ENCODE peak calls at places on chromosomes 1 and 21, in nine cellular contexts. One of them, this sample, is unnamed.

GRCh38 chr1:175045519-175045918 is 22.1 kb upstream of the TNN start:
- DNase-seq in IMR-90: no peak
- DNase-seq in fibroblast of mammary gland: no peak
- DNase-seq in colonic mucosa: no peak
- DNase-seq in heart right ventricle: no peak
- DNase-seq in stomach: no peak
- DNase-seq in HFF-Myc: no peak
- DNase-seq in K562: no peak
- DNase-seq in BJ: no peak
- DNase-seq in this sample: no peak

GRCh38 chr1:59738152-59738551 is 76.6 kb upstream of the HOOK1 start:
- DNase-seq in K562: no peak
- DNase-seq in colonic mucosa: no peak
- DNase-seq in fibroblast of mammary gland: peak; percentile 94
- DNase-seq in HFF-Myc: peak; percentile 86
- DNase-seq in BJ: no peak
- DNase-seq in IMR-90: peak; percentile 93
- DNase-seq in stomach: no peak
- DNase-seq in heart right ventricle: no peak
- DNase-seq in this sample: peak; percentile 77

GRCh38 chr1:185520188-185520935 is 203.3 kb upstream of the IVNS1ABP start:
- DNase-seq in colonic mucosa: no peak
- DNase-seq in HFF-Myc: no peak
- DNase-seq in stomach: no peak
- DNase-seq in K562: no peak
- DNase-seq in BJ: no peak
- DNase-seq in heart right ventricle: no peak
- DNase-seq in fibroblast of mammary gland: peak; percentile 48
- DNase-seq in IMR-90: no peak
- DNase-seq in this sample: no peak

GRCh38 chr1:195462152-195462551 is 1146.1 kb downstream of the KCNT2 start:
- DNase-seq in BJ: no peak
- DNase-seq in stomach: no peak
- DNase-seq in colonic mucosa: no peak
- DNase-seq in IMR-90: no peak
- DNase-seq in K562: no peak
- DNase-seq in fibroblast of mammary gland: no peak
- DNase-seq in HFF-Myc: no peak
- DNase-seq in heart right ventricle: no peak
- DNase-seq in this sample: no peak

GRCh38 chr1:98277111-98277510 is 356.3 kb upstream of the DPYD start:
- DNase-seq in heart right ventricle: no peak
- DNase-seq in fibroblast of mammary gland: peak; percentile 67
- DNase-seq in BJ: peak; percentile 4
- DNase-seq in K562: no peak
- DNase-seq in HFF-Myc: peak; percentile 33
- DNase-seq in colonic mucosa: no peak
- DNase-seq in stomach: no peak
- DNase-seq in IMR-90: peak; percentile 76
- DNase-seq in this sample: peak; percentile 63

GRCh38 chr1:199685369-199685768 is 342.1 kb upstream of the NR5A2 start:
- DNase-seq in HFF-Myc: peak; percentile 17
- DNase-seq in IMR-90: peak; percentile 75
- DNase-seq in K562: no peak
- DNase-seq in BJ: peak; percentile 16
- DNase-seq in colonic mucosa: no peak
- DNase-seq in heart right ventricle: no peak
- DNase-seq in stomach: no peak
- DNase-seq in fibroblast of mammary gland: peak; percentile 71
- DNase-seq in this sample: peak; percentile 65

GRCh38 chr1:247281001-247281574 is 25.2 kb downstream of the VN1R5 start:
- DNase-seq in heart right ventricle: no peak
- DNase-seq in HFF-Myc: no peak
- DNase-seq in K562: no peak
- DNase-seq in BJ: no peak
- DNase-seq in IMR-90: peak; percentile 21
- DNase-seq in fibroblast of mammary gland: no peak
- DNase-seq in stomach: no peak
- DNase-seq in colonic mucosa: peak; percentile 5
- DNase-seq in this sample: no peak

GRCh38 chr1:4594286-4594991 is 60.0 kb upstream of the AJAP1 start:
- DNase-seq in stomach: no peak
- DNase-seq in BJ: no peak
- DNase-seq in colonic mucosa: no peak
- DNase-seq in HFF-Myc: no peak
- DNase-seq in IMR-90: no peak
- DNase-seq in fibroblast of mammary gland: no peak
- DNase-seq in K562: no peak
- DNase-seq in heart right ventricle: no peak
- DNase-seq in this sample: no peak

GRCh38 chr1:58331156-58331555 is 215.4 kb downstream of the OMA1 start:
- DNase-seq in HFF-Myc: no peak
- DNase-seq in IMR-90: no peak
- DNase-seq in colonic mucosa: no peak
- DNase-seq in K562: no peak
- DNase-seq in stomach: no peak
- DNase-seq in heart right ventricle: no peak
- DNase-seq in fibroblast of mammary gland: peak; percentile 35
- DNase-seq in BJ: peak; percentile 65
- DNase-seq in this sample: peak; percentile 12

GRCh38 chr1:202941372-202941771 is 14.3 kb upstream of the KLHL12 start:
- DNase-seq in HFF-Myc: no peak
- DNase-seq in K562: no peak
- DNase-seq in colonic mucosa: no peak
- DNase-seq in IMR-90: no peak
- DNase-seq in BJ: no peak
- DNase-seq in heart right ventricle: no peak
- DNase-seq in fibroblast of mammary gland: no peak
- DNase-seq in stomach: no peak
- DNase-seq in this sample: no peak

GRCh38 chr1:117836069-117836468 is 93.4 kb downstream of the GDAP2 start:
- DNase-seq in HFF-Myc: no peak
- DNase-seq in fibroblast of mammary gland: no peak
- DNase-seq in heart right ventricle: no peak
- DNase-seq in IMR-90: peak; percentile 43
- DNase-seq in K562: no peak
- DNase-seq in BJ: no peak
- DNase-seq in colonic mucosa: no peak
- DNase-seq in stomach: no peak
- DNase-seq in this sample: no peak

GRCh38 chr1:176987016-176987415 is 177.5 kb downstream of the ASTN1 start:
- DNase-seq in IMR-90: peak; percentile 1
- DNase-seq in colonic mucosa: no peak
- DNase-seq in heart right ventricle: no peak
- DNase-seq in stomach: no peak
- DNase-seq in fibroblast of mammary gland: peak; percentile 59
- DNase-seq in K562: no peak
- DNase-seq in HFF-Myc: no peak
- DNase-seq in BJ: no peak
- DNase-seq in this sample: peak; percentile 2

GRCh38 chr1:52631759-52632331 is 1.1 kb upstream of the SHISAL2A start:
- DNase-seq in colonic mucosa: no peak
- DNase-seq in fibroblast of mammary gland: no peak
- DNase-seq in stomach: no peak
- DNase-seq in HFF-Myc: no peak
- DNase-seq in K562: no peak
- DNase-seq in IMR-90: no peak
- DNase-seq in heart right ventricle: no peak
- DNase-seq in BJ: no peak
- DNase-seq in this sample: no peak

GRCh38 chr1:193558491-193559028 is 372.1 kb upstream of the B3GALT2 start:
- DNase-seq in heart right ventricle: no peak
- DNase-seq in fibroblast of mammary gland: peak; percentile 58
- DNase-seq in BJ: peak; percentile 33
- DNase-seq in IMR-90: peak; percentile 91
- DNase-seq in colonic mucosa: peak; percentile 34
- DNase-seq in K562: no peak
- DNase-seq in stomach: no peak
- DNase-seq in HFF-Myc: peak; percentile 75
- DNase-seq in this sample: peak; percentile 33

GRCh38 chr1:241870290-241870689 is 22.3 kb downstream of the EXO1 start:
- DNase-seq in heart right ventricle: no peak
- DNase-seq in IMR-90: no peak
- DNase-seq in fibroblast of mammary gland: no peak
- DNase-seq in colonic mucosa: no peak
- DNase-seq in BJ: no peak
- DNase-seq in HFF-Myc: no peak
- DNase-seq in stomach: no peak
- DNase-seq in K562: no peak
- DNase-seq in this sample: no peak

GRCh38 chr1:214219916-214220315 is 61.0 kb upstream of the SMYD2 start:
- DNase-seq in BJ: no peak
- DNase-seq in HFF-Myc: no peak
- DNase-seq in K562: no peak
- DNase-seq in colonic mucosa: no peak
- DNase-seq in fibroblast of mammary gland: no peak
- DNase-seq in IMR-90: peak; percentile 6
- DNase-seq in stomach: no peak
- DNase-seq in heart right ventricle: no peak
- DNase-seq in this sample: no peak

GRCh38 chr1:41742219-41742618 is 176.5 kb downstream of the HIVEP3 start:
- DNase-seq in BJ: peak; percentile 53
- DNase-seq in colonic mucosa: no peak
- DNase-seq in IMR-90: peak; percentile 93
- DNase-seq in stomach: no peak
- DNase-seq in K562: no peak
- DNase-seq in HFF-Myc: no peak
- DNase-seq in heart right ventricle: no peak
- DNase-seq in fibroblast of mammary gland: peak; percentile 87
- DNase-seq in this sample: peak; percentile 49

GRCh38 chr21:34537838-34538237 is 25.8 kb upstream of the KCNE1 start:
- DNase-seq in IMR-90: peak; percentile 16
- DNase-seq in colonic mucosa: no peak
- DNase-seq in fibroblast of mammary gland: no peak
- DNase-seq in heart right ventricle: no peak
- DNase-seq in BJ: no peak
- DNase-seq in K562: no peak
- DNase-seq in HFF-Myc: no peak
- DNase-seq in stomach: no peak
- DNase-seq in this sample: no peak

GRCh38 chr1:23751050-23751814 is 8.0 kb downstream of the ELOA start:
- DNase-seq in heart right ventricle: no peak
- DNase-seq in BJ: no peak
- DNase-seq in IMR-90: peak; percentile 57
- DNase-seq in stomach: peak; percentile 60
- DNase-seq in fibroblast of mammary gland: peak; percentile 83
- DNase-seq in HFF-Myc: no peak
- DNase-seq in colonic mucosa: peak; percentile 38
- DNase-seq in K562: peak; percentile 63
- DNase-seq in this sample: peak; percentile 66

GRCh38 chr1:164510435-164510834 is 48.5 kb upstream of the PBX1 start:
- DNase-seq in heart right ventricle: no peak
- DNase-seq in HFF-Myc: peak; percentile 6
- DNase-seq in fibroblast of mammary gland: peak; percentile 47
- DNase-seq in K562: no peak
- DNase-seq in BJ: no peak
- DNase-seq in stomach: no peak
- DNase-seq in IMR-90: peak; percentile 33
- DNase-seq in colonic mucosa: no peak
- DNase-seq in this sample: peak; percentile 33

DNA sequence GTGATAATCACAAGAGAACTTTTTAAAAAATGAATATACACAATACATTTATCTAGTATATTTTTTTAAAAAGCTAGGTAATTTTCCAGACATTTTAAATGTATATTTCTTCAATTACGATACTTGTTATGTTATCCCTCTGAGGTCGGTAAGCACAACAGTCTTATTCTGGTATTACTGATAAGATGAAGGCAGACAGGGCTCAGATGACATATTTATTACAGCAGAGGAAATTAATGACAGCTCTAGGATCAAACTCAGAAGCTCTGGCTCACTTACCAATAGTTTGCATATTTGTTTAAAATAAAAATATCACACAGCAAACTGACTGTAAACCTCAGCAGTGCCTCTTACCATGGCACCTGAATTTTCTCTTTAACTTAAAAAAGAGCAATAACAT is 1347.0 kb upstream of the ADGRL2 start:
- DNase-seq in HFF-Myc: no peak
- DNase-seq in IMR-90: no peak
- DNase-seq in fibroblast of mammary gland: no peak
- DNase-seq in BJ: no peak
- DNase-seq in heart right ventricle: no peak
- DNase-seq in colonic mucosa: no peak
- DNase-seq in K562: no peak
- DNase-seq in stomach: no peak
- DNase-seq in this sample: no peak
- H3K4me3 ChIP-seq in HFF-Myc: no peak overlapping the region
- H3K4me3 ChIP-seq in IMR-90: no peak overlapping the region
- H3K4me3 ChIP-seq in fibroblast of mammary gland: no peak overlapping the region
- H3K4me3 ChIP-seq in BJ: no peak overlapping the region
- H3K4me3 ChIP-seq in heart right ventricle: no peak overlapping the region
- H3K4me3 ChIP-seq in colonic mucosa: no peak overlapping the region
- H3K4me3 ChIP-seq in K562: no peak overlapping the region
- H3K4me3 ChIP-seq in stomach: no peak overlapping the region
- H3K4me3 ChIP-seq in this sample: no peak overlapping the region

GRCh38 chr1:221356693-221357092 is 385.2 kb downstream of the DUSP10 start:
- DNase-seq in HFF-Myc: no peak
- DNase-seq in IMR-90: no peak
- DNase-seq in K562: no peak
- DNase-seq in stomach: no peak
- DNase-seq in colonic mucosa: no peak
- DNase-seq in heart right ventricle: no peak
- DNase-seq in fibroblast of mammary gland: no peak
- DNase-seq in BJ: no peak
- DNase-seq in this sample: no peak
- TF ChIP-seq CTCF in HFF-Myc: no peak
- TF ChIP-seq CTCF in IMR-90: no peak
- TF ChIP-seq CTCF in K562: peak; percentile 4
- TF ChIP-seq CTCF in stomach: no peak
- TF ChIP-seq CTCF in colonic mucosa: no peak
- TF ChIP-seq CTCF in heart right ventricle: no peak
- TF ChIP-seq CTCF in fibroblast of mammary gland: peak; percentile 15
- TF ChIP-seq CTCF in BJ: no peak
- TF ChIP-seq CTCF in this sample: peak; percentile 14

DNA sequence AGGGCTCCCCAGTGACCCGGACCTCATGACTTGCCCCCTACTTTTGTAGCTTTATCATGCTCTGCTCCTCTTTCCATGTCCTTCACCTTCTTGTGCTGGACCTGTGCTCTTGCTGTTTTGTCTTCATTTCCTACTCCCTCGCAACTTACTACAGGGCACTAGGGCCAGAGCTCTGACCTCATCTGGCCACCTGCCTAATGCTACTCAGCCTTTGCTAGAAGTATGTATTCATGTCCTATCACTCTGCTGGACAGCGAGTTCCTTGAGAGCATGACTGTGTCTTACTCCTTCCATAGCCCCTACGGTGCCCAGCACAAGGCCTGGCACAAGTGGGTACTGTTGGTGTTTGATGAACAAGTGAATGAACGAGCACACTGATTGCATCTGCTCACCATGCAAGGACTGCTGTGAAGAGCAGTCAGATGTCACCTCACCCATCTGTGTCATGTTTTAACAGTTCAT is 1.9 kb downstream of the MTFR1L start:
- DNase-seq in IMR-90: peak; percentile 62
- DNase-seq in colonic mucosa: no peak
- DNase-seq in fibroblast of mammary gland: peak; percentile 84
- DNase-seq in K562: no peak
- DNase-seq in heart right ventricle: no peak
- DNase-seq in stomach: no peak
- DNase-seq in HFF-Myc: no peak
- DNase-seq in BJ: no peak
- DNase-seq in this sample: no peak
- H3K4me3 ChIP-seq in IMR-90: no peak overlapping the region
- H3K4me3 ChIP-seq in colonic mucosa: no peak overlapping the region
- H3K4me3 ChIP-seq in fibroblast of mammary gland: no peak overlapping the region
- H3K4me3 ChIP-seq in K562: peak overlapping the region; percentile 67
- H3K4me3 ChIP-seq in heart right ventricle: peak overlapping the region; percentile 90
- H3K4me3 ChIP-seq in stomach: peak overlapping the region; percentile 75
- H3K4me3 ChIP-seq in HFF-Myc: peak overlapping the region; percentile 85
- H3K4me3 ChIP-seq in BJ: no peak overlapping the region
- H3K4me3 ChIP-seq in this sample: peak overlapping the region; percentile 74

GRCh38 chr1:1910033-1910465 is 5.0 kb upstream of the CALML6 start:
- DNase-seq in colonic mucosa: no peak
- DNase-seq in K562: no peak
- DNase-seq in HFF-Myc: no peak
- DNase-seq in heart right ventricle: no peak
- DNase-seq in fibroblast of mammary gland: no peak
- DNase-seq in stomach: no peak
- DNase-seq in BJ: no peak
- DNase-seq in IMR-90: no peak
- DNase-seq in this sample: no peak
- TF ChIP-seq CTCF in colonic mucosa: no peak
- TF ChIP-seq CTCF in K562: no peak
- TF ChIP-seq CTCF in HFF-Myc: no peak
- TF ChIP-seq CTCF in heart right ventricle: no peak
- TF ChIP-seq CTCF in fibroblast of mammary gland: no peak
- TF ChIP-seq CTCF in stomach: no peak
- TF ChIP-seq CTCF in BJ: no peak
- TF ChIP-seq CTCF in IMR-90: no peak
- TF ChIP-seq CTCF in this sample: no peak

This sample was measured in fibroblast of villous mesenchyme.